ENCODE peak calls at places on chromosome 9, in five cellular contexts. R is T-helper 2 cell; G is NCI-H460; B is stimulated activated CD4-positive, alpha-beta T cell treated with anti-CD3 and anti-CD28 coated beads, Interleukin-1b, Interleukin-23, amount 100 ng/mL, for 24 hours; C is cardiac fibroblast. N is an unnamed sample.

GRCh38 chr9:1709347-1709746 is 305.8 kb upstream of the SMARCA2 start:
- DNase-seq in R (no peak), G (no peak), B (no peak), C (no peak), N (no peak)

GRCh38 chr9:120383999-120384924 is 195.7 kb downstream of the CDK5RAP2 start:
- DNase-seq in R (no peak), G (no peak), B (no peak), C (peak; percentile 73), N (peak; percentile 63)

GRCh38 chr9:123996731-123997421 is 14.7 kb upstream of the LHX2 start:
- DNase-seq in R (no peak), G (no peak), B (no peak), C (peak; percentile 59), N (no peak)

GRCh38 chr9:73042155-73042554 is 89.3 kb upstream of the ALDH1A1 start:
- DNase-seq in R (no peak), G (no peak), B (no peak), C (peak; percentile 22), N (no peak)

GRCh38 chr9:112072721-112073553 is 102.2 kb downstream of the SUSD1 start:
- DNase-seq in R (no peak), G (peak; percentile 31), B (no peak), C (peak; percentile 94), N (no peak)

GRCh38 chr9:100595391-100596199 is 17.7 kb downstream of the CAVIN4 start:
- DNase-seq in R (no peak), G (peak; percentile 74), B (no peak), C (peak; percentile 75), N (peak; percentile 42)

GRCh38 chr9:88713022-88713421 is 178.0 kb downstream of the NXNL2 start:
- DNase-seq in R (no peak), G (no peak), B (no peak), C (no peak), N (no peak)

GRCh38 chr9:87760534-87760933 is 34.6 kb downstream of the CTSL start:
- DNase-seq in R (no peak), G (no peak), B (no peak), C (no peak), N (no peak)

GRCh38 chr9:34046784-34047379 is 1.8 kb downstream of the UBAP2 start:
- DNase-seq in R (no peak), G (no peak), B (no peak), C (peak; percentile 34), N (no peak)

GRCh38 chr9:8095531-8096223 is 296.1 kb upstream of the DMAC1 start:
- DNase-seq in R (no peak), G (no peak), B (no peak), C (no peak), N (no peak)

GRCh38 chr9:20872340-20872977 is 159.0 kb downstream of the HACD4 start:
- DNase-seq in R (no peak), G (no peak), B (no peak), C (peak; percentile 72), N (no peak)

N was measured in HuH-7.